ENCODE peak calls at places on chromosomes 2 and 18, in nine cellular contexts. One of them, this sample, is unnamed.

GRCh38 chr2:43424262-43425207 is 171.3 kb downstream of the THADA start:
- DNase-seq in transverse colon: no peak
- DNase-seq in MCF 10A: no peak
- DNase-seq in astrocyte of the spinal cord: peak
- DNase-seq in GM13976: no peak
- DNase-seq in GM10248: no peak
- DNase-seq in A673: no peak
- DNase-seq in NB4: peak
- DNase-seq in AG09319: no peak
- DNase-seq in this sample: no peak

GRCh38 chr2:128260239-128261138 is 58.2 kb downstream of the HS6ST1 start:
- DNase-seq in astrocyte of the spinal cord: peak
- DNase-seq in transverse colon: no peak
- DNase-seq in MCF 10A: peak
- DNase-seq in NB4: no peak
- DNase-seq in AG09319: peak
- DNase-seq in GM10248: no peak
- DNase-seq in A673: peak
- DNase-seq in GM13976: no peak
- DNase-seq in this sample: no peak

GRCh38 chr2:168731550-168732128 is 70.8 kb upstream of the NOSTRIN start:
- DNase-seq in transverse colon: no peak
- DNase-seq in NB4: peak
- DNase-seq in GM13976: no peak
- DNase-seq in GM10248: no peak
- DNase-seq in AG09319: no peak
- DNase-seq in MCF 10A: peak
- DNase-seq in A673: peak
- DNase-seq in astrocyte of the spinal cord: no peak
- DNase-seq in this sample: no peak

GRCh38 chr18:79681484-79682387 is 2.1 kb downstream of the CTDP1 start:
- DNase-seq in GM10248: no peak
- DNase-seq in astrocyte of the spinal cord: no peak
- DNase-seq in A673: peak
- DNase-seq in NB4: peak
- DNase-seq in AG09319: no peak
- DNase-seq in transverse colon: peak
- DNase-seq in MCF 10A: no peak
- DNase-seq in GM13976: no peak
- DNase-seq in this sample: peak

GRCh38 chr2:65436169-65436824 is 3.9 kb upstream of the SPRED2 start:
- DNase-seq in NB4: peak
- DNase-seq in A673: peak
- DNase-seq in GM10248: peak
- DNase-seq in AG09319: peak
- DNase-seq in GM13976: peak
- DNase-seq in transverse colon: peak
- DNase-seq in MCF 10A: peak
- DNase-seq in astrocyte of the spinal cord: peak
- DNase-seq in this sample: peak

GRCh38 chr2:62568983-62569837 is 63.2 kb upstream of the TMEM17 start:
- DNase-seq in GM13976: no peak
- DNase-seq in AG09319: no peak
- DNase-seq in A673: no peak
- DNase-seq in NB4: no peak
- DNase-seq in astrocyte of the spinal cord: no peak
- DNase-seq in transverse colon: no peak
- DNase-seq in GM10248: no peak
- DNase-seq in MCF 10A: peak
- DNase-seq in this sample: no peak

GRCh38 chr2:68732036-68732435 is 2.6 kb upstream of the ARHGAP25 start:
- DNase-seq in transverse colon: peak
- DNase-seq in astrocyte of the spinal cord: no peak
- DNase-seq in A673: no peak
- DNase-seq in GM13976: no peak
- DNase-seq in NB4: no peak
- DNase-seq in MCF 10A: no peak
- DNase-seq in GM10248: no peak
- DNase-seq in AG09319: no peak
- DNase-seq in this sample: peak

GRCh38 chr2:97993926-97994325 is 1.8 kb downstream of the TMEM131 start:
- DNase-seq in NB4: peak
- DNase-seq in MCF 10A: no peak
- DNase-seq in AG09319: no peak
- DNase-seq in A673: no peak
- DNase-seq in astrocyte of the spinal cord: no peak
- DNase-seq in transverse colon: no peak
- DNase-seq in GM10248: no peak
- DNase-seq in GM13976: no peak
- DNase-seq in this sample: no peak

GRCh38 chr18:13457327-13457726 is 238.8 kb downstream of the LDLRAD4 start:
- DNase-seq in GM13976: no peak
- DNase-seq in A673: no peak
- DNase-seq in MCF 10A: no peak
- DNase-seq in astrocyte of the spinal cord: no peak
- DNase-seq in NB4: no peak
- DNase-seq in GM10248: no peak
- DNase-seq in transverse colon: no peak
- DNase-seq in AG09319: no peak
- DNase-seq in this sample: no peak

GRCh38 chr2:189638305-189639002 is 22.8 kb upstream of the ASNSD1 start:
- DNase-seq in GM13976: no peak
- DNase-seq in transverse colon: no peak
- DNase-seq in MCF 10A: no peak
- DNase-seq in NB4: no peak
- DNase-seq in GM10248: no peak
- DNase-seq in A673: no peak
- DNase-seq in astrocyte of the spinal cord: no peak
- DNase-seq in AG09319: no peak
- DNase-seq in this sample: no peak

GRCh38 chr2:23477392-23477791 is 92.4 kb downstream of the KLHL29 start:
- DNase-seq in A673: no peak
- DNase-seq in GM13976: no peak
- DNase-seq in astrocyte of the spinal cord: no peak
- DNase-seq in GM10248: no peak
- DNase-seq in MCF 10A: no peak
- DNase-seq in transverse colon: no peak
- DNase-seq in NB4: no peak
- DNase-seq in AG09319: no peak
- DNase-seq in this sample: no peak

DNA sequence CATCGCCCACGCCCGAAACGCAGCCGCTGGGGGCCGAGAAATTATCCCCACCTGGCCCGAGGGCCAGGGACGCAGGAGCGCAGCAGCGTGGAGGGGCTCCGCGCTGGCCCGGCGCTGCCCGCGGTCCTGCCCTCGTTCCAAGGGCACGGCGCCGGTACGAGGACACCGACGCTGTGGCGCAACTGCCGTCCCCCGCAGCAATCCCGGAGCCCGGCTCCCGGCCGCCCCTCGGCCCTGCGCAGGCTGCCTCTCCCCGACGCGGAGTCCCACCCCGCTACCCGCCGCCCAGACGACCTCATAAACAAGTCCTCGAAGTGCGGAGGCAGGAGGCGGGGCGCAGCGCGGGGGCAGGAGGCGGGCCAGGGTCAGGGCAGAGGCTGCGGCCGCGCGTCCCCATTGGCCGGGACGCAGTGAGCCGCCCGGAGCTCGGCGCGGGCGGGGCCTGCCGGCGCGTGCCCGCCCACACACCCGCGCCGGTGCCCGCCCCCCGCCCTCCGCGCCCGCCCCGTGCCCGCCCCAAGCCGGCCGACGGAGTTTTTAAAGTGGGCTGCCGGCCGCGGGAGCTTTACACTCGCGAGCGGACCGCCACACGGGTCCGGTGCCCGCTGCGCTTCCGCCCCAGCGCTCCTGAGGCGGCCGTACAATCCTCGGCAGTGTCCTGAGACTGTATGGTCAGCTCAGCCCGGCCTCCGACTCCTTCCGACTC is at the start of gene EPAS1:
- DNase-seq in GM13976: peak
- DNase-seq in transverse colon: peak
- DNase-seq in GM10248: peak
- DNase-seq in NB4: peak
- DNase-seq in A673: peak
- DNase-seq in astrocyte of the spinal cord: peak
- DNase-seq in MCF 10A: peak
- DNase-seq in AG09319: peak
- DNase-seq in this sample: peak
- TF ChIP-seq CTCF in GM13976: no peak
- TF ChIP-seq CTCF in transverse colon: no peak
- TF ChIP-seq CTCF in GM10248: no peak
- TF ChIP-seq CTCF in NB4: no peak
- TF ChIP-seq CTCF in A673: no peak
- TF ChIP-seq CTCF in astrocyte of the spinal cord: no peak
- TF ChIP-seq CTCF in MCF 10A: no peak
- TF ChIP-seq CTCF in AG09319: no peak
- TF ChIP-seq CTCF in this sample: no peak

GRCh38 chr2:102359527-102359926 is 3.9 kb downstream of the IL18R1 start:
- DNase-seq in astrocyte of the spinal cord: no peak
- DNase-seq in transverse colon: no peak
- DNase-seq in GM13976: no peak
- DNase-seq in AG09319: no peak
- DNase-seq in NB4: no peak
- DNase-seq in A673: no peak
- DNase-seq in GM10248: no peak
- DNase-seq in MCF 10A: peak
- DNase-seq in this sample: no peak

GRCh38 chr2:102356741-102357140 is 1.1 kb downstream of the IL18R1 start:
- DNase-seq in MCF 10A: no peak
- DNase-seq in GM10248: no peak
- DNase-seq in A673: no peak
- DNase-seq in GM13976: no peak
- DNase-seq in NB4: no peak
- DNase-seq in AG09319: no peak
- DNase-seq in astrocyte of the spinal cord: no peak
- DNase-seq in transverse colon: no peak
- DNase-seq in this sample: no peak

GRCh38 chr2:102356381-102356712 is 751 bp downstream of the IL18R1 start:
- DNase-seq in AG09319: no peak
- DNase-seq in astrocyte of the spinal cord: no peak
- DNase-seq in GM13976: no peak
- DNase-seq in transverse colon: no peak
- DNase-seq in A673: no peak
- DNase-seq in GM10248: no peak
- DNase-seq in MCF 10A: no peak
- DNase-seq in NB4: no peak
- DNase-seq in this sample: no peak

GRCh38 chr2:102357975-102358374 is 2.4 kb downstream of the IL18R1 start:
- DNase-seq in transverse colon: no peak
- DNase-seq in GM13976: peak
- DNase-seq in astrocyte of the spinal cord: no peak
- DNase-seq in A673: no peak
- DNase-seq in AG09319: no peak
- DNase-seq in GM10248: peak
- DNase-seq in NB4: peak
- DNase-seq in MCF 10A: no peak
- DNase-seq in this sample: no peak

GRCh38 chr2:102358496-102358895 is 2.9 kb downstream of the IL18R1 start:
- DNase-seq in NB4: no peak
- DNase-seq in MCF 10A: no peak
- DNase-seq in AG09319: no peak
- DNase-seq in GM10248: no peak
- DNase-seq in A673: no peak
- DNase-seq in astrocyte of the spinal cord: no peak
- DNase-seq in GM13976: no peak
- DNase-seq in transverse colon: no peak
- DNase-seq in this sample: no peak
- TF ChIP-seq CTCF in NB4: no peak
- TF ChIP-seq CTCF in MCF 10A: no peak
- TF ChIP-seq CTCF in AG09319: no peak
- TF ChIP-seq CTCF in GM10248: peak
- TF ChIP-seq CTCF in A673: no peak
- TF ChIP-seq CTCF in astrocyte of the spinal cord: no peak
- TF ChIP-seq CTCF in GM13976: no peak
- TF ChIP-seq CTCF in transverse colon: no peak
- TF ChIP-seq CTCF in this sample: no peak

GRCh38 chr2:191573216-191573615 is 104.7 kb upstream of the NABP1 start:
- DNase-seq in NB4: no peak
- DNase-seq in GM10248: no peak
- DNase-seq in MCF 10A: no peak
- DNase-seq in GM13976: no peak
- DNase-seq in transverse colon: no peak
- DNase-seq in astrocyte of the spinal cord: no peak
- DNase-seq in AG09319: no peak
- DNase-seq in A673: no peak
- DNase-seq in this sample: no peak

GRCh38 chr2:191574232-191574631 is 103.7 kb upstream of the NABP1 start:
- DNase-seq in GM13976: no peak
- DNase-seq in transverse colon: no peak
- DNase-seq in MCF 10A: no peak
- DNase-seq in GM10248: no peak
- DNase-seq in A673: no peak
- DNase-seq in NB4: no peak
- DNase-seq in AG09319: no peak
- DNase-seq in astrocyte of the spinal cord: no peak
- DNase-seq in this sample: no peak

GRCh38 chr2:191569025-191569424 is 108.9 kb upstream of the NABP1 start:
- DNase-seq in A673: peak
- DNase-seq in NB4: no peak
- DNase-seq in transverse colon: no peak
- DNase-seq in GM10248: no peak
- DNase-seq in AG09319: no peak
- DNase-seq in astrocyte of the spinal cord: no peak
- DNase-seq in MCF 10A: no peak
- DNase-seq in GM13976: no peak
- DNase-seq in this sample: no peak

GRCh38 chr2:191572319-191572718 is 105.6 kb upstream of the NABP1 start:
- DNase-seq in NB4: no peak
- DNase-seq in AG09319: no peak
- DNase-seq in A673: no peak
- DNase-seq in MCF 10A: no peak
- DNase-seq in GM10248: no peak
- DNase-seq in GM13976: no peak
- DNase-seq in astrocyte of the spinal cord: no peak
- DNase-seq in transverse colon: no peak
- DNase-seq in this sample: no peak

GRCh38 chr2:191571163-191571769 is 106.7 kb upstream of the NABP1 start:
- DNase-seq in GM10248: no peak
- DNase-seq in transverse colon: no peak
- DNase-seq in GM13976: peak
- DNase-seq in NB4: peak
- DNase-seq in AG09319: peak
- DNase-seq in MCF 10A: peak
- DNase-seq in astrocyte of the spinal cord: peak
- DNase-seq in A673: peak
- DNase-seq in this sample: no peak
- TF ChIP-seq CTCF in GM10248: peak
- TF ChIP-seq CTCF in transverse colon: peak
- TF ChIP-seq CTCF in GM13976: no peak
- TF ChIP-seq CTCF in NB4: peak
- TF ChIP-seq CTCF in AG09319: peak
- TF ChIP-seq CTCF in MCF 10A: peak
- TF ChIP-seq CTCF in astrocyte of the spinal cord: peak
- TF ChIP-seq CTCF in A673: peak
- TF ChIP-seq CTCF in this sample: peak

DNA sequence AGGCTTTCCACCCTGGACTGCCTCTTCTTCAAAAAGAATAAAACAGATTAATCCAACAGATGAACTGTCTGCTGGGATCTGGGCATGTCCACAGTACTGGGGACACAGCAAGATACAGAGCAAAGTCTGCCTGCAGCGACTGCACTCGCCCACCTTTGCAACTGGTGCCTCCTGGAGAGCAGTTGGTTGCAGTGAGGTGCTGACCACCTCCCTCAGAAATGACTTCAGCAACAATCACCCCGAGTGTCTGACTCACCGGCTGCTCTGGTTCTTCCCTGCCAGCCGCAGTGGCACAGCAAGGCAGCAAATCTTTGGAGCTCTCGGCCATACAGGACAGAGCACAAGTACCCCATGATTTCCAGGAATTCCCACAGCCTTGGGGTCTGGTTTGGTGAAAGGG is 179.7 kb downstream of the ANAPC1 start:
- DNase-seq in GM10248: no peak
- DNase-seq in MCF 10A: peak
- DNase-seq in GM13976: no peak
- DNase-seq in A673: no peak
- DNase-seq in astrocyte of the spinal cord: peak
- DNase-seq in AG09319: no peak
- DNase-seq in transverse colon: no peak
- DNase-seq in NB4: peak
- DNase-seq in this sample: no peak
- TF ChIP-seq CTCF in GM10248: no peak
- TF ChIP-seq CTCF in MCF 10A: no peak
- TF ChIP-seq CTCF in GM13976: no peak
- TF ChIP-seq CTCF in A673: no peak
- TF ChIP-seq CTCF in astrocyte of the spinal cord: no peak
- TF ChIP-seq CTCF in AG09319: no peak
- TF ChIP-seq CTCF in transverse colon: no peak
- TF ChIP-seq CTCF in NB4: no peak
- TF ChIP-seq CTCF in this sample: no peak